ENCODE peak calls at places on chromosomes 5 and 9, in six cellular contexts. Q is heart left ventricle, H is esophagus muscularis mucosa, O is NB4, S is IMR-90, T is H1. Z is an unnamed sample.

GRCh38 chr9:90546200-90546599 is 96.4 kb downstream of the DIRAS2 start:
- DNase-seq in Q (no peak), H (no peak), O (peak), S (peak), T (no peak), Z (no peak)

GRCh38 chr5:130773813-130774212 is 391.2 kb downstream of the HINT1 start:
- DNase-seq in Q (no peak), H (no peak), O (peak), S (no peak), T (peak), Z (no peak)

GRCh38 chr5:171826132-171826531 is 40.5 kb downstream of the SMIM23 start:
- DNase-seq in Q (no peak), H (no peak), O (no peak), S (peak), T (no peak), Z (no peak)

GRCh38 chr5:16812911-16813310 is 123.2 kb downstream of the MYO10 start:
- DNase-seq in Q (no peak), H (no peak), O (no peak), S (peak), T (no peak), Z (no peak)

GRCh38 chr5:74630387-74631087 is 10.0 kb downstream of the ENC1 start:
- DNase-seq in Q (no peak), H (no peak), O (no peak), S (peak), T (no peak), Z (no peak)

GRCh38 chr5:61732376-61732775 is 400.3 kb downstream of the ZSWIM6 start:
- DNase-seq in Q (no peak), H (peak), O (no peak), S (no peak), T (no peak), Z (no peak)

GRCh38 chr9:129888809-129889460 is 53.7 kb downstream of the USP20 start:
- DNase-seq in Q (no peak), H (no peak), O (no peak), S (no peak), T (no peak), Z (no peak)

GRCh38 chr9:89853931-89854330 is 249.1 kb downstream of the GADD45G start:
- DNase-seq in Q (no peak), H (no peak), O (no peak), S (no peak), T (no peak), Z (no peak)

GRCh38 chr9:114156658-114157421 is 1.5 kb downstream of the COL27A1 start:
- DNase-seq in Q (peak), H (no peak), O (peak), S (peak), T (no peak), Z (no peak)

GRCh38 chr5:79456890-79457583 is 56.9 kb downstream of the HOMER1 start:
- DNase-seq in Q (no peak), H (no peak), O (no peak), S (no peak), T (no peak), Z (no peak)

GRCh38 chr9:35907732-35908483 is 1.4 kb upstream of the SPAAR start:
- DNase-seq in Q (peak), H (no peak), O (no peak), S (peak), T (peak), Z (no peak)

GRCh38 chr5:5497132-5497748 is 74.8 kb downstream of the ICE1 start:
- DNase-seq in Q (peak), H (no peak), O (peak), S (peak), T (no peak), Z (peak)

GRCh38 chr9:133238272-133238850 is 29.3 kb upstream of the OBP2B start:
- DNase-seq in Q (peak), H (no peak), O (peak), S (no peak), T (peak), Z (peak)

GRCh38 chr9:113042884-113043657 is 13.5 kb downstream of the ZFP37 start:
- DNase-seq in Q (no peak), H (no peak), O (peak), S (no peak), T (no peak), Z (no peak)

GRCh38 chr9:89154651-89155336 is 23.8 kb downstream of the SHC3 start:
- DNase-seq in Q (no peak), H (no peak), O (peak), S (peak), T (no peak), Z (no peak)

GRCh38 chr5:78275998-78276543 is 18.4 kb downstream of the AP3B1 start:
- DNase-seq in Q (no peak), H (no peak), O (peak), S (peak), T (no peak), Z (no peak)

GRCh38 chr5:33641722-33642505 is 201.1 kb downstream of the TARS1 start:
- DNase-seq in Q (no peak), H (no peak), O (peak), S (peak), T (no peak), Z (no peak)

GRCh38 chr9:68530618-68531017 is 10.1 kb downstream of the TMEM252 start:
- DNase-seq in Q (peak), H (no peak), O (no peak), S (peak), T (no peak), Z (no peak)

GRCh38 chr5:78795757-78796156 is 147.2 kb upstream of the LHFPL2 start:
- DNase-seq in Q (no peak), H (no peak), O (no peak), S (no peak), T (no peak), Z (no peak)

GRCh38 chr9:71036501-71036900 is 84.9 kb downstream of the TRPM3 start:
- DNase-seq in Q (no peak), H (no peak), O (no peak), S (no peak), T (no peak), Z (no peak)

GRCh38 chr5:170300361-170301013 is 2.9 kb upstream of the LCP2 start:
- DNase-seq in Q (no peak), H (no peak), O (peak), S (no peak), T (no peak), Z (no peak)

GRCh38 chr9:36928670-36929349 is 105.3 kb downstream of the PAX5 start:
- DNase-seq in Q (no peak), H (no peak), O (peak), S (peak), T (no peak), Z (no peak)

GRCh38 chr5:2156358-2157059 is 273.8 kb upstream of the IRX4 start:
- DNase-seq in Q (no peak), H (no peak), O (no peak), S (no peak), T (no peak), Z (no peak)

GRCh38 chr5:33734541-33734940 is 157.2 kb downstream of the ADAMTS12 start:
- DNase-seq in Q (no peak), H (no peak), O (no peak), S (peak), T (no peak), Z (no peak)

GRCh38 chr5:170306381-170306790 is 8.8 kb upstream of the LCP2 start:
- DNase-seq in Q (peak), H (no peak), O (peak), S (peak), T (no peak), Z (no peak)

GRCh38 chr9:12880406-12881016 is 105.7 kb downstream of the LURAP1L start:
- DNase-seq in Q (no peak), H (no peak), O (no peak), S (peak), T (no peak), Z (no peak)

GRCh38 chr5:162256711-162257110 is 189.1 kb downstream of the GABRG2 start:
- DNase-seq in Q (no peak), H (no peak), O (no peak), S (no peak), T (no peak), Z (no peak)

GRCh38 chr9:13395086-13395485 is 115.6 kb upstream of the MPDZ start:
- DNase-seq in Q (no peak), H (no peak), O (no peak), S (no peak), T (no peak), Z (no peak)

GRCh38 chr9:70195456-70195855 is 63.3 kb upstream of the SMC5 start:
- DNase-seq in Q (no peak), H (no peak), O (no peak), S (peak), T (no peak), Z (no peak)

GRCh38 chr5:163759000-163759730 is 253.7 kb downstream of the MAT2B start:
- DNase-seq in Q (no peak), H (no peak), O (no peak), S (no peak), T (no peak), Z (no peak)

GRCh38 chr9:68844623-68845612 is 139.9 kb downstream of the PIP5K1B start:
- DNase-seq in Q (peak), H (no peak), O (peak), S (peak), T (no peak), Z (no peak)

GRCh38 chr5:75993638-75994037 is 89.5 kb upstream of the SV2C start:
- DNase-seq in Q (no peak), H (no peak), O (no peak), S (no peak), T (no peak), Z (no peak)

GRCh38 chr9:85931495-85931894 is 9.5 kb upstream of the NAA35 start:
- DNase-seq in Q (no peak), H (no peak), O (no peak), S (no peak), T (no peak), Z (no peak)

GRCh38 chr5:124604419-124604818 is 142.0 kb downstream of the ZNF608 start:
- DNase-seq in Q (no peak), H (no peak), O (no peak), S (no peak), T (no peak), Z (no peak)

GRCh38 chr5:16418471-16418922 is 47.1 kb downstream of the ZNF622 start:
- DNase-seq in Q (peak), H (no peak), O (no peak), S (no peak), T (no peak), Z (no peak)

GRCh38 chr5:171813270-171813669 is 27.7 kb downstream of the SMIM23 start:
- DNase-seq in Q (no peak), H (no peak), O (no peak), S (no peak), T (no peak), Z (no peak)

GRCh38 chr9:72038890-72039410 is 21.5 kb downstream of the C9orf57 start:
- DNase-seq in Q (peak), H (no peak), O (peak), S (peak), T (peak), Z (peak)

GRCh38 chr9:92242115-92242778 is 51.2 kb downstream of the IARS1 start:
- DNase-seq in Q (no peak), H (no peak), O (no peak), S (peak), T (no peak), Z (no peak)

DNA sequence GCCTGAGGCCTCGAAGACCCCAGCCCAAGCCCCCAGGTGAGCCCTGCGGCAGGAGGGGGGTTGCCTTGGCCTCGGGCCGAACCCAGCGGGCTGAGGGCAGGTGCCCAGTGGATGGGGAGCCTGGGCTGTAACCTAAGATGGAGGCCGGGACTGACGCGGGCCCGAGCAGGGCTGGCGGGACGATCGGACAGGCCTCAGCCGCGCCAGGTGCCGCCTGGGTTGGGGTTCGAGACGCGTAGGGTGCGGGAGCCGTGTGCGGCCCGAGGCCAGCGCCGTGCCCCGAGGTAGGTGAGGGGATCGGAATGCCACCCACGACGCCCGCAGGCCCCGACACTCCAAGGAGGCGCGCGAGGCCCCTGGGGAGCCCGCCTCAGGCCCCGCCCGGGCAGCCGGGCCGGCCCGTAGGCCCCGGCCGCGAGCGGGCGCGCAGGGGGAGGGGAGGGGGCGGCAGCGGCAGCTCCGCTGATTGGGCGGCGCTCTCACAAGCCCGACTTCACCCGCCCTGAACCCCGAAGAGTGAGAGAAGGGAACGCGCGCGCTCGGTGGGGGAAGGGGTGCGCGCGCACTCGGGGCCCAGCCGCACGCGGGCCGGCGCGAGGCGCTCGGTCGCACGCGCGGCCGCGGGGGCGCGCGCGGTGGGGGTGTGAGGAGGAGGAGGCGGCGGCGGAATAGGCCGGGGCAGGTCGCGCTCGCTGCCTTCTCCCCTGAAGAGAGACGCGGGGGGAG is at the start of gene NSD1:
- DNase-seq in Q (peak), H (no peak), O (peak), S (peak), T (peak), Z (peak)
- TF ChIP-seq POLR2A in Q (no peak), H (no peak), O (peak), S (no peak), T (peak), Z (peak)

GRCh38 chr9:137070906-137071275 is 534 bp upstream of the SAPCD2 start:
- DNase-seq in Q (peak), H (no peak), O (peak), S (no peak), T (no peak), Z (no peak)

GRCh38 chr9:137071282-137071681 is 925 bp upstream of the SAPCD2 start:
- DNase-seq in Q (no peak), H (no peak), O (no peak), S (no peak), T (no peak), Z (no peak)

GRCh38 chr9:137068539-137069507 is 1.5 kb downstream of the SAPCD2 start:
- DNase-seq in Q (no peak), H (no peak), O (peak), S (no peak), T (no peak), Z (no peak)

GRCh38 chr9:137069508-137070071 is 767 bp downstream of the SAPCD2 start:
- DNase-seq in Q (no peak), H (no peak), O (peak), S (no peak), T (no peak), Z (no peak)

DNA sequence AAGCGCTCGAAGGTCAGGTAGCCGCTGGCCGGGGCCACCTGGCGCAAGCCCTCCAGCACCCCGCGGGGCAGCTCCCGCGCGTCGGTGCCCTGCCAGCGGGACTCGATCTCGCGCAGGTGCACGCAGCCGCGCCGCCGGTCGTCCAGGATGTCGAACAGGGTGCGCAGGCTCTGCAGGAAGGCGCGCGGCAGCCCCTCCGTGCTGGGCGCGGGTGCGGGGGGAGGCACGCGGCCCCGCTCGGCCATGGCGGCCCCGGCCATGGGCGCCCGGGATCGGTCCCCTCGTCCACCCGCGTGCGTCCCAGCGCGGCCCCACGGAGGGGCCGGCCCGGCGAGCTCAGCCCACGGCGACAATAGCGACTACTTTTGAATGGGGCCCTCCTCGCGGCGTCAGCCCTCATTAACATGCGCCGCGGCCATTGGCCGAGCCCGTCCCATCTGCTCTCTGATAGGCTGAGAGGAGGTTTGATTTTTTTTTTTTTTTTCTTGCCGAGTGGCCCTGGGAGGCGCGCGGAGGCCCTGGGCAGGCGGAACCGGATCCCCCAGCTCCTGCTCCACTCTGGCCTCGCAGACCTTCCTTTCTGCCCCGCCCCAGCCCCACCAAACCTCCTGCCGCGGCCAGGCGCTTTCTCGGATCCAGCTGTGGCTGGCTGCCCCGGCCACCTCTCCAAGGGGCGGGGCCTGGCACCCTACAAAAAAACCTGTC is at the start of gene SAPCD2:
- DNase-seq in Q (peak), H (peak), O (peak), S (peak), T (peak), Z (peak)
- TF ChIP-seq POLR2A in Q (no peak), H (no peak), O (peak), S (no peak), T (no peak), Z (no peak)

GRCh38 chr5:173451651-173452050 is 123.4 kb upstream of the STC2 start:
- DNase-seq in Q (no peak), H (no peak), O (no peak), S (peak), T (no peak), Z (no peak)
- TF ChIP-seq POLR2A in Q (no peak), H (no peak), O (no peak), S (no peak), T (no peak), Z (no peak)

DNA sequence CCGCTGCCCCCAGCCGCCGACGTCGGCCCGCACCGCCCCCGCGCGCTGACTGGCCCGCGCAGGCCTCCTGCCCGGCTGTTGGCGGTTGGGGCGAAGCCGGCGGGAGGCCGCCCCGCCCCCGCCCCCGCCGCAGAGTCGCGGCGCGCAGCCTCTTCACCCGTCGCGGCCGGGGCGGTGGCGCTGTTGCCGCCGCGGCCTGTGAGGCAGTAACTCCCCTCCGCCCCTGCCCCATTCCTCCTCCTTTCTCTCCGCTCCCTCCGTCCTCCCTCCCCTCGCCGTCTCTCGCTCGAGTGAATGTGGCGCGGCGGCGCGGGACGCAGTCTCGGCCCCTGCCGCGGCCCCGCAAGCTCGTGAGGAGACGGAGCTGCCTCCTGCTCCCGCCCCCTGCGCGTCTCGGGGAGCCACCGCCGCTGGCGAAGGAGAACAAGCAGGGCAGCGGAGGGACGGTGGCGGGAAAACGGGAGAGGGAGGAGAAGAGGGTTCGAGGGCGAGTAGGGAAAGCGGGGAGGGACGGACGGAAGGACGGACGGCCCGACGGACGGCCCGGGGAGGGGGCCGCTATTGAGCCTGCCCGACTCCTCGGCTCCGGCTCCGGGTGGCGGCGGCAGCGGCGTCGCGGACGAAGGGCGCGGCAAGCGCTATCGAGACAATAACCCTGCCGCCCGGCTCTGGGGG is 637 bp upstream of the ERBIN start:
- DNase-seq in Q (peak), H (peak), O (peak), S (peak), T (no peak), Z (peak)
- TF ChIP-seq POLR2A in Q (no peak), H (peak), O (peak), S (peak), T (peak), Z (peak)

GRCh38 chr5:88183255-88183654 is 85.4 kb downstream of the TMEM161B start:
- DNase-seq in Q (no peak), H (no peak), O (no peak), S (no peak), T (no peak), Z (no peak)
- TF ChIP-seq POLR2A in Q (no peak), H (no peak), O (no peak), S (no peak), T (no peak), Z (no peak)

GRCh38 chr9:2017459-2018161 is 2.5 kb downstream of the SMARCA2 start:
- DNase-seq in Q (peak), H (peak), O (peak), S (peak), T (no peak), Z (peak)
- TF ChIP-seq POLR2A in Q (no peak), H (peak), O (peak), S (no peak), T (no peak), Z (peak)

DNA sequence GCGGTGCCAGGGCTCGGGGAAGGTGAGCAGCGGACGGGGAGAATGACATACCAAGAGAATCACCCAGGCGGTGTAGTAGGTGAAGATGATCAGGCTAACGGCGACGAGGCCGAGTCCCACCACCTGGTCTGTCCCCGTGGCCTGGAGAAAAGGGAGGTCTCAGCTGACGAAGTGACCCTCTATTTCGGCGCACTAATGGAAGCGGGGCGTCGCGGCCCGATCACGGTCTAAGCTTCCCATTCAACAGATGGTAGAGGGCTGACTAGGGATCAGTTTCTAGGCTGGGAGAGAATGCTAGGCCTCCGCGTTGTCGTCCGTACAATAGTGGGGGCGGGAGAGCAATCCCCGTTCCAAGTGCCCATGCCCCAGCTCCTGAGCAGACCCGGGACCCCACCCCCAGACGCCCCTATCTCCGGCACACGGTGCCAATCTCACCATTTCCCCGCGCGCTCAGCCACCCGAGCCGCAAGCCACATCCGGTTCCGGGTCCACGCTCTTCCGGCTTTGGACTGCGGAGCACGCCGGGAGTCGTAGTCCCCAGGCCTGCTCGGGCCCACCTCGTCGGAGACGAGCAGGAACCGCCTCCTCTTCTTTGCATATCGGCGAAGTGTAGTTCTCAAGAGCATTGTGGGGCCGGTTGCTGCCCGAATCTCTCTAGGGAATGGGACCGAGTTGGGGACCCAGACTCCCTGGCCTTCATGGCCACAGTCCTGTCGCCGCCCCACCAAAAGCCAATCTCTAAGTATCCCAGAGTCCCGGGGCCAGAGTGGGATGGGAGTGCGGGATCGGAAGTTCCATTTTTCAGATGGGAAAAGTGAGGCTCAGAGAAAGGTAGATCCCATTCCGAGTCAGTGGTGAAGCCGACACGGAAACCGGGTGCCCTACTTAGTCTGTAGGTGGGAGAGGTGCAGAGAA is at the start of gene DPM2:
- DNase-seq in Q (peak), H (peak), O (peak), S (peak), T (no peak), Z (peak)
- TF ChIP-seq POLR2A in Q (no peak), H (peak), O (peak), S (peak), T (no peak), Z (peak)

Z was measured in GM12891.